ENCODE peak calls at places on chromosomes 3 and 15, in four cellular contexts. W is RCC 7860, K is NCI-H460, S is NCI-H1930. V is an unnamed sample.

GRCh38 chr3:24154003-24154695 is 209.1 kb downstream of the NR1D2 start:
- DNase-seq in W (no peak), K (no peak), S (no peak), V (no peak)

GRCh38 chr15:42031211-42031915 is 10.5 kb upstream of the PLA2G4E start:
- DNase-seq in W (no peak), S (no peak), K (no peak), V (no peak)

GRCh38 chr3:142028174-142028833 is 121.0 kb downstream of the TFDP2 start:
- DNase-seq in S (no peak), K (peak), W (no peak), V (no peak)

GRCh38 chr15:29924750-29925149 is 102.5 kb upstream of the TJP1 start:
- DNase-seq in K (no peak), W (peak), S (no peak), V (no peak)

GRCh38 chr3:168807426-168807825 is 711.7 kb upstream of the GOLIM4 start:
- DNase-seq in K (no peak), S (no peak), W (no peak), V (no peak)

GRCh38 chr3:117629505-117629904 is 919.9 kb downstream of the TUSC7 start:
- DNase-seq in K (no peak), W (no peak), S (no peak), V (no peak)

GRCh38 chr15:90201944-90202375 is 830 bp downstream of the SEMA4B start:
- DNase-seq in W (no peak), S (no peak), K (no peak), V (no peak)

GRCh38 chr15:62579842-62580241 is 414.8 kb upstream of the C2CD4B start:
- DNase-seq in S (no peak), K (no peak), W (no peak), V (no peak)

GRCh38 chr15:90101130-90101968 is 919 bp downstream of the IDH2 start:
- DNase-seq in K (no peak), W (peak), S (no peak), V (no peak)

GRCh38 chr3:53791317-53791716 is 54.9 kb downstream of the CHDH start:
- DNase-seq in K (no peak), S (no peak), W (no peak), V (no peak)

GRCh38 chr15:89330881-89331595 is 3.6 kb downstream of the POLG start:
- DNase-seq in W (no peak), S (no peak), K (no peak), V (no peak)

GRCh38 chr3:30319713-30320112 is 286.7 kb upstream of the TGFBR2 start:
- DNase-seq in K (peak), W (peak), S (no peak), V (no peak)

GRCh38 chr15:49045691-49046112 is 544 bp downstream of the SECISBP2L start:
- DNase-seq in K (no peak), W (peak), S (no peak), V (no peak)

GRCh38 chr3:170159459-170159858 is 22.1 kb downstream of the PHC3 start:
- DNase-seq in K (no peak), S (no peak), W (no peak), V (no peak)

GRCh38 chr3:30924763-30925162 is 30.3 kb upstream of the GADL1 start:
- DNase-seq in W (no peak), S (no peak), K (no peak), V (no peak)

GRCh38 chr3:3015472-3016089 is 94.6 kb downstream of the IL5RA start:
- DNase-seq in K (peak), S (peak), W (no peak), V (no peak)

GRCh38 chr3:113287111-113287817 is 75.9 kb downstream of the BOC start:
- DNase-seq in W (peak), S (no peak), K (peak), V (no peak)

GRCh38 chr15:23422946-23423708 is 23.9 kb downstream of the GOLGA6L2 start:
- DNase-seq in W (peak), K (no peak), S (no peak), V (no peak)

GRCh38 chr15:87816016-87816415 is 440.5 kb downstream of the NTRK3 start:
- DNase-seq in K (no peak), W (no peak), S (no peak), V (no peak)

GRCh38 chr15:99177679-99178078 is 71.7 kb downstream of the TTC23 start:
- DNase-seq in K (no peak), W (no peak), S (no peak), V (no peak)